ENCODE peak calls at places on chromosome 16, in eight cellular contexts. F is sigmoid colon, G is transverse colon, L is HCT116, N is upper lobe of left lung, A is breast epithelium, K is GM12878, B is K562. T is an unnamed sample.

GRCh38 chr16:68866933-68867332 is 23.6 kb downstream of the TANGO6 start:
- DNase-seq in F (no peak), G (no peak), L (no peak), N (no peak), A (no peak), K (no peak), B (no peak), T (no peak)

GRCh38 chr16:75789237-75789636 is 62.9 kb upstream of the CPHXL start:
- DNase-seq in F (no peak), G (no peak), L (peak), N (no peak), A (no peak), K (no peak), B (peak), T (no peak)

GRCh38 chr16:23852794-23853562 is 17.2 kb downstream of the PRKCB start:
- DNase-seq in F (no peak), G (no peak), L (no peak), N (no peak), A (no peak), K (no peak), B (no peak), T (no peak)

GRCh38 chr16:17318200-17318599 is 152.6 kb downstream of the XYLT1 start:
- DNase-seq in F (no peak), G (no peak), L (no peak), N (no peak), A (no peak), K (no peak), B (no peak), T (no peak)

GRCh38 chr16:68450741-68451140 is 2.4 kb upstream of the SMPD3 start:
- DNase-seq in F (no peak), G (no peak), L (no peak), N (no peak), A (no peak), K (no peak), B (no peak), T (no peak)

GRCh38 chr16:29680180-29680598 is 1.2 kb downstream of the QPRT start:
- DNase-seq in F (no peak), G (peak), L (no peak), N (no peak), A (no peak), K (no peak), B (no peak), T (no peak)

GRCh38 chr16:8849411-8850011 is 19.3 kb downstream of the CARHSP1 start:
- DNase-seq in F (no peak), G (no peak), L (no peak), N (no peak), A (no peak), K (no peak), B (no peak), T (no peak)

GRCh38 chr16:13767215-13767614 is 152.7 kb upstream of the ERCC4 start:
- DNase-seq in F (no peak), G (no peak), L (no peak), N (no peak), A (no peak), K (no peak), B (no peak), T (no peak)

GRCh38 chr16:85210423-85211169 is 98.3 kb upstream of the CIBAR2 start:
- DNase-seq in F (no peak), G (no peak), L (no peak), N (no peak), A (no peak), K (no peak), B (no peak), T (no peak)

GRCh38 chr16:19463468-19464315 is 46.0 kb downstream of the TMC5 start:
- DNase-seq in F (no peak), G (no peak), L (no peak), N (no peak), A (no peak), K (no peak), B (no peak), T (no peak)

GRCh38 chr16:11142951-11143740 is 112.9 kb downstream of the SOCS1 start:
- DNase-seq in F (no peak), G (no peak), L (no peak), N (no peak), A (no peak), K (no peak), B (no peak), T (no peak)

GRCh38 chr16:68005786-68006286 is 6.6 kb upstream of the DPEP2 start:
- DNase-seq in F (no peak), G (peak), L (no peak), N (no peak), A (no peak), K (no peak), B (peak), T (no peak)

GRCh38 chr16:85657996-85658395 is 30.8 kb downstream of the GINS2 start:
- DNase-seq in F (peak), G (no peak), L (no peak), N (peak), A (no peak), K (no peak), B (no peak), T (no peak)

GRCh38 chr16:59859606-59860402 is 1125.7 kb upstream of the GOT2 start:
- DNase-seq in F (no peak), G (no peak), L (no peak), N (no peak), A (no peak), K (no peak), B (no peak), T (no peak)

GRCh38 chr16:29763326-29763725 is 14.7 kb upstream of the ZG16 start:
- DNase-seq in F (no peak), G (no peak), L (no peak), N (no peak), A (no peak), K (no peak), B (no peak), T (no peak)

GRCh38 chr16:83932955-83933673 is 19.9 kb upstream of the OSGIN1 start:
- DNase-seq in F (no peak), G (no peak), L (no peak), N (no peak), A (no peak), K (no peak), B (no peak), T (no peak)

GRCh38 chr16:48537909-48538745 is 71.9 kb downstream of the N4BP1 start:
- DNase-seq in F (peak), G (peak), L (no peak), N (peak), A (no peak), K (no peak), B (no peak), T (no peak)

GRCh38 chr16:66422366-66422765 is 4.7 kb upstream of the BEAN1 start:
- DNase-seq in F (peak), G (no peak), L (no peak), N (no peak), A (no peak), K (no peak), B (no peak), T (no peak)

GRCh38 chr16:19749571-19750080 is 31.6 kb downstream of the IQCK start:
- DNase-seq in F (no peak), G (no peak), L (no peak), N (no peak), A (no peak), K (no peak), B (no peak), T (no peak)

DNA sequence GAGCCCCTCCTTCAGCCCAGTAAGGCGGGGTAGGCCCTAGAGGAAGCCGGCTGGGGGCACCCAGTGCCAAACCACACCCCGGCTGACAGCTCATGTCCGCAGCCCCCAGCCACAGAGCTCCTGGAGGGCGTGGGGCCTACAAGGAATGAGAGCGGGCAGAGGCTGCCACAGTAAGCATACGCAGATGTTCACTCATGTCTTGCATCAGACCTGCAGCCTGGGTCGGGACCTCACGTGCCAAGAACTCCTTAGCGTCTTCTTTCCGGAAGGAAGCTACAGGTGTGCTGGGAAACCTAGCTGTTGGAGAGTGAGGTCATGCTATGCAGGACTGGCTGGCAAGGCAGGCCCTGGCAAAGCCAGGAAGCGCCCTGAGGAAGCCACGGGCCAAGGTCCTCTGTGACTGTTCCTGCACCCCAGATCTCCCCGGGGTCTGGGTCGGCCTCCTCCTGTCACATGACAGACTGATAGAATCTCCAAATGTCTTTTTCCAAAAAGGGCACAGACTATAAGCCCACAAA is 1.6 kb downstream of the ZNF598 start:
- DNase-seq in F (no peak), G (peak), L (no peak), N (peak), A (no peak), K (no peak), B (no peak), T (no peak)
- TF ChIP-seq POLR2AphosphoS5 in F (no peak), G (peak), L (no peak), N (no peak), A (peak), K (no peak), B (no peak), T (no peak)

DNA sequence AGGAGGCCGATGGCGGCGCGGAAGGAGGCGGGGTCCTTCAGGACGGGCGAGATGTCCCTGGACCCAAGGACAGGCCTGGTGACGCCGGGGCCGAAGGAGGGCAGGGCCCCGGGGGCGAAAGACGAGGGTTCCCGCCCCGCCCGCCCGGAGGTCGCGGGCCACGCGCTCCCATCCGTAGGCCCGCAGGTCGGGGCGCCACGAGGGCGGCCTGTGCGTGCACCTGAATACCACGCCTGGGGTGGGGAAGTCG is 203 bp downstream of the APRT start:
- DNase-seq in F (no peak), G (no peak), L (no peak), N (no peak), A (no peak), K (no peak), B (no peak), T (no peak)
- TF ChIP-seq POLR2A in F (no peak), G (no peak), L (no peak), N (no peak), A (no peak), K (no peak), B (no peak), T (no peak)

DNA sequence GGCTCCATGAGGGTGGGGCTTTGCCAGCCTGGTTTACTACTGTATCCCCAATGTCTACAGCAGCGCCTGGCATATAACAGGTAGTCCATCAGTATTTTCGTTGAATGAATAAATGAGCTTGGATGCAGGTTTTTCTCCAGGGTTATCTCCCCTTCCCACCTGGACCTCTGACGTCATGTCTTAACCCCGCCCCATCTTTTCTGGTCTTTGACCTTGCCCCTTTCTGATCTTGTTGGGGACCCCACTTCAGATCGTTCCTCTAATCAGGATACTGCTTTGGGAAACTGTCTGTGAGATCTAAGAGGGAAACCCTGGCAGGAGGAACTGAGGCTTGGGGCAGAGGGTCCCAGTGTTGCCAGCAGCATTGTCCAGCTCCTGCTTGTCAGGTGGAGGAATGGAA is 68.8 kb upstream of the GCSH start:
- DNase-seq in F (no peak), G (no peak), L (no peak), N (no peak), A (no peak), K (no peak), B (no peak), T (no peak)
- H3K27ac ChIP-seq in F (no peak), G (no peak), L (no peak), N (no peak), A (no peak), K (no peak), B (no peak), T (no peak)

DNA sequence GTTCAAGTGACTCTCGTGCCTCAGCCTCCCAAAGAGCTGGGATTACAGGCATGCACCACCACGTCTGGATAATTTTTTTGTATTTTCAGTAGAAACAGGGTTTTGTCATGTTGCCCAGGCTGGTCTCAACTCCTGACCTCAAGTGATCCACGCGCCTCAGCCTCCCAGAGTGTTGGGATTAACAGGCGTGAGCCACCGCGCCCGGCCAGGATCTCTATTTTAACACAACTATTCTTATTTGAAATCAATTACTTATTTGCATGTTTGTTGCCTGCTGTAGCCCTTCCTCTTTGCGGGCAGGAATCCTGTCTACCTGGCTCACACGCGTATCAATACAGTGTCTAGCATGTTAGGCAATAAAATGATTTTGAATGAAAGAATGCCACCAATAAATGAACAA is 818 bp upstream of the CNEP1R1 start:
- DNase-seq in F (no peak), G (no peak), L (no peak), N (peak), A (no peak), K (no peak), B (no peak), T (no peak)
- TF ChIP-seq POLR2AphosphoS5 in F (no peak), G (no peak), L (no peak), N (no peak), A (no peak), K (no peak), B (no peak), T (no peak)

GRCh38 chr16:31135535-31136286 is at the start of gene PRSS8:
- DNase-seq in F (no peak), G (peak), L (peak), N (peak), A (peak), K (no peak), B (peak), T (no peak)
- TF ChIP-seq POLR2A in F (peak), G (peak), L (no peak), N (peak), A (peak), K (no peak), B (no peak), T (no peak)

DNA sequence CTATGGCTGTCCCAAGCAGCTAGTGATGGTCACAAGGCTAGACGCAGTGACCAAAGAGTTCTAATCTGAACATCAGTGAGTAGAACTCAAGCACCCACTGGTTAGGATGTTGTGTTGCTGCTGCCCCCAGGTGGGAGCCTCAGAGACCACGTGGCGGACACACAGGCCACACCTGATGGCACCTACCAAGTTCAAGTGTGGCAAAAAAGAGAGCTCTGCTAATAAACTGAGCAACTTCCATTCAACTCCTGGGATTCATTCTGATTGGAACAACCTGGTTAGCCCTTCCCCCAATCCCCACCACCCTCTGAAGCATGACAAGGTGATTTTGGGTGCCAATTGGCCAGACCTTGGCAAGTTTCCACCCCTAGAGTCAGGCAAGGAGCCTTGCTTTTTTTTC is 3.5 kb upstream of the LCMT1 start:
- DNase-seq in F (no peak), G (peak), L (no peak), N (no peak), A (no peak), K (no peak), B (peak), T (no peak)
- H3K27ac ChIP-seq in F (no peak), G (no peak), L (peak), N (no peak), A (no peak), K (no peak), B (no peak), T (no peak)

GRCh38 chr16:30777591-30778297 is 9.3 kb downstream of the ZNF629 start:
- DNase-seq in F (no peak), G (no peak), L (no peak), N (peak), A (no peak), K (no peak), B (no peak), T (no peak)
- TF ChIP-seq POLR2AphosphoS5 in F (no peak), G (no peak), L (peak), N (no peak), A (no peak), K (no peak), B (peak), T (no peak)

GRCh38 chr16:81224836-81225235 is 13.7 kb upstream of the BCO1 start:
- DNase-seq in F (no peak), G (no peak), L (no peak), N (no peak), A (no peak), K (no peak), B (no peak), T (no peak)
- TF ChIP-seq POLR2A in F (no peak), G (no peak), L (no peak), N (no peak), A (no peak), K (no peak), B (no peak), T (no peak)

GRCh38 chr16:56933266-56933619 is 1.3 kb downstream of the HERPUD1 start:
- DNase-seq in F (peak), G (no peak), L (no peak), N (no peak), A (no peak), K (no peak), B (no peak), T (no peak)
- H3K27ac ChIP-seq in F (peak), G (peak), L (no peak), N (peak), A (peak), K (peak), B (peak), T (peak)

GRCh38 chr16:70437017-70437581 is 1.8 kb downstream of the ST3GAL2 start:
- DNase-seq in F (no peak), G (no peak), L (no peak), N (no peak), A (no peak), K (no peak), B (peak), T (no peak)

GRCh38 chr16:70437582-70438324 is 1.1 kb downstream of the ST3GAL2 start:
- DNase-seq in F (no peak), G (no peak), L (no peak), N (no peak), A (no peak), K (no peak), B (peak), T (no peak)

GRCh38 chr16:70441406-70441990 is 2.6 kb upstream of the ST3GAL2 start:
- DNase-seq in F (no peak), G (no peak), L (no peak), N (no peak), A (no peak), K (no peak), B (peak), T (no peak)

GRCh38 chr16:70438325-70438982 is 446 bp downstream of the ST3GAL2 start:
- DNase-seq in F (no peak), G (peak), L (no peak), N (no peak), A (no peak), K (no peak), B (peak), T (no peak)

DNA sequence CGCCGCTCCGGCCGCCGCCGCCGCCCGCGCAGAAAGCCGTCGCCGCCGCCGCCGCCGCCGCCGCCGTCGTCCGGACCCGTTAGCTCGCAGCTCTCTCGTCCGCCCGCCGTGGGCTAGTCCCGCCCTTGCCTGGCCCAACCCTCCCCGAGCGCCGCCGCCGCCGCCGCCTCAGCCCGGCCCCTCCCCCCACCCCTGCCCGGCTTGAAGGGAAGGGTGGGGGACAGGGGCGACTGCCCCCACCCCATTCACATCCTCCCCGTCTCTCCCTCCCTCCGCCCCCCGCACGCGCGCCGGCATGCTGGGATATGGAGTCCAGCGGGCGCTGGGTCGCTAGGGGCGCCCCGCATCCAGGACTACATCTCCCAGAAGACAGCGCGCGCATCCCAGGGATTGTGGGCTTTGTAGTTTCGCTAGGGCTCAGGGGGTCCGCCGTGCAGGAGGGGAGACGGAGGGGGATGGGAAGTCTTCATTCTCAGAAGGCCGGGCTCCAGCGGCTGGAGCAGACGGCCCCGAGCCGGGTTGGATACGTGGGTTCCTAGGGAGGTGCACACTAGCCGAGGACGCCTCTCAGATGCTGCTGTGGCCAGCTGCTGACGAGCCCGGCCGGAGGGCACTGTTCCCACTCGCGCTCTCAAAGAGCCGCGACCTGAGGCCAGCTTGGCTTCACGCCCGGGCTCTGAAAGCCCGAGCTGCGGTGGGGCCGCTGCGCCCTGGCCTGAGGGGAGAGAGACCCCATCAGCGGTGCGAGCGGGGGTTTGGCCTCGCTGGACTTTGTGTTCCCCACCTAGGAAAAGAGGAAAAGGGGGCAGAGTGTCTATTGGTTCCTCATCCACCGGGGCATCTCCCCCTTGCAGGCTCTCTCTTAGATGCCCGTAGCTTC is at the start of gene ST3GAL2:
- DNase-seq in F (peak), G (peak), L (peak), N (peak), A (peak), K (peak), B (peak), T (peak)
- TF ChIP-seq POLR2AphosphoS5 in F (no peak), G (peak), L (no peak), N (peak), A (peak), K (peak), B (no peak), T (peak)

T was measured in esophagus muscularis mucosa.